ENCODE peak calls at places on chromosomes 16 and 17, in eight cellular contexts. P is sigmoid colon, H is stomach, V is ovary, U is adrenal gland, T is esophagus squamous epithelium, K is HCT116, W is transverse colon. S is an unnamed sample. For H3K4me1, the result is how much of the 10 kb centered on the place peaks cover.

GRCh38 chr17:38358586-38359513 is 7.2 kb downstream of the SOCS7 start:
- DNase-seq in U (no peak), W (no peak), P (no peak), V (no peak), K (no peak), H (no peak), T (no peak), S (no peak)

GRCh38 chr16:85208181-85208580 is 95.9 kb upstream of the CIBAR2 start:
- DNase-seq in U (no peak), W (no peak), V (no peak), K (no peak), T (no peak), H (no peak), P (no peak), S (no peak)

GRCh38 chr17:2137342-2138098 is 82.6 kb downstream of the HIC1 start:
- DNase-seq in V (no peak), U (peak), K (peak), W (peak), P (no peak), T (no peak), H (no peak), S (peak)

GRCh38 chr16:55534773-55535172 is 25.9 kb downstream of the LPCAT2 start:
- DNase-seq in T (no peak), V (no peak), H (no peak), P (no peak), U (no peak), K (no peak), W (no peak), S (no peak)

GRCh38 chr17:20009302-20010098 is at the start of gene SPECC1:
- DNase-seq in W (peak), H (peak), V (peak), T (no peak), P (peak), U (peak), K (peak), S (peak)

GRCh38 chr16:56637814-56638750 is at the start of gene MT1A:
- DNase-seq in V (peak), T (no peak), W (peak), P (peak), K (no peak), U (peak), H (peak), S (no peak)

GRCh38 chr17:39219647-39220154 is 6.0 kb downstream of the STAC2 start:
- DNase-seq in W (no peak), V (no peak), U (no peak), H (no peak), K (no peak), P (no peak), T (no peak), S (no peak)

GRCh38 chr17:39199673-39199985 is 454 bp upstream of the RPL19 start:
- DNase-seq in U (no peak), H (no peak), V (no peak), T (no peak), W (no peak), K (no peak), P (no peak), S (no peak)

GRCh38 chr16:648071-648785 is 937 bp upstream of the WDR90 start:
- DNase-seq in T (no peak), V (no peak), W (peak), K (no peak), P (no peak), U (peak), H (peak), S (peak)

GRCh38 chr17:73497721-73498120 is 146.5 kb downstream of the SDK2 start:
- DNase-seq in K (no peak), V (no peak), T (no peak), W (no peak), P (no peak), U (no peak), H (no peak), S (no peak)

GRCh38 chr16:80725566-80726162 is 78.7 kb downstream of the CDYL2 start:
- DNase-seq in V (no peak), W (no peak), P (no peak), H (no peak), T (no peak), U (no peak), K (no peak), S (no peak)

GRCh38 chr17:65099941-65100315 is 37.2 kb upstream of the RGS9 start:
- DNase-seq in K (peak), T (no peak), P (peak), V (no peak), H (peak), U (peak), W (peak), S (peak)

DNA sequence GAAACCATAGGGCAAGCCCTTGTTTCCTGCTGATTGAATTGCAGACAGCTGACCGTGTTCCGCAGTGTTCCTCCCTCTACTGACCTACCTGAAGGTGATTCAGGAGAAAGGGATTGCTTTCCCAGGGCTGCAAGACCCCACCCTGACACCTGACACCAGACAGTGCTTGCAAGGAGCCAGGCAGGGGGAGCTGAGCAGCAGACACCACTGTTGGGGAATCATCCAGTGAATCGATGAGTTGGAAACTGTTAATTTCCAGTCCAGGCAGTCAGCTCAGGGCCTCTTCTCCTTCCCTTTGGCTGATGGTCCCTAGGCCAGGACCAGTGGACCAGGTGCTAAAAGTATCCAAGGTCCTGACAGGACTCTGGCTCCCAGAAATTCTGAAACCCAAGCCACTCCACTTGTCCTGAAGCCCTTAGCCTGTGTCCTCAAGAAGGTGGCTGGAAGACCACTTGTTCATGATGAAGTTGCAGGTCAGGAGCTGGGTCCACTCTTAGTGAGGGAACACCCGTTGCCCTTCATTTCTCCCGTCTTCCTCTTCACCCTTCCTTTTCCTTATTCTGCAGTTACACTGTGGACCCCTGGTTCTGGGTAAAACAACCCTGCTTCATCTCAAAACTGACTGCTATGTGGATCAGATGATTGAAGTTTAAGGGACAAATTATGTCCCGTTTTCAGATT is 9.5 kb upstream of the UNK start:
- DNase-seq in U (peak), H (no peak), K (no peak), W (peak), T (no peak), P (peak), V (no peak), S (no peak)
- TF ChIP-seq POLR2A in U (no peak), H (no peak), K (no peak), W (peak), T (no peak), P (no peak), V (no peak), S (no peak)

GRCh38 chr16:24986512-24987303 is 28.5 kb downstream of the ARHGAP17 start:
- DNase-seq in K (no peak), H (no peak), P (peak), V (peak), W (no peak), U (peak), T (no peak), S (no peak)

GRCh38 chr16:24989417-24989978 is 25.7 kb downstream of the ARHGAP17 start:
- DNase-seq in K (no peak), U (no peak), H (no peak), V (no peak), P (no peak), T (no peak), W (no peak), S (no peak)

GRCh38 chr16:24988593-24989338 is 26.4 kb downstream of the ARHGAP17 start:
- DNase-seq in W (peak), P (no peak), U (peak), K (peak), V (peak), T (no peak), H (peak), S (peak)

GRCh38 chr16:24990803-24991202 is 24.4 kb downstream of the ARHGAP17 start:
- DNase-seq in V (no peak), W (no peak), H (no peak), K (no peak), P (no peak), U (no peak), T (no peak), S (no peak)

GRCh38 chr16:24988137-24988535 is 27.0 kb downstream of the ARHGAP17 start:
- DNase-seq in H (no peak), K (no peak), U (no peak), W (no peak), P (no peak), V (no peak), T (no peak), S (no peak)
- H3K4me1 ChIP-seq in H (half or more), K (under half), U (half or more), W (under half), P (half or more), V (under half), T (under half), S (half or more)

GRCh38 chr16:70681382-70682238 is 4.2 kb downstream of the MTSS2 start:
- DNase-seq in T (no peak), U (no peak), K (no peak), W (no peak), H (no peak), P (no peak), V (no peak), S (no peak)
- H3K27ac ChIP-seq in T (peak), U (peak), K (no peak), W (peak), H (no peak), P (peak), V (peak), S (no peak)

GRCh38 chr17:8630227-8630801 is at the start of gene MYH10:
- DNase-seq in V (peak), T (no peak), W (peak), U (peak), K (no peak), H (no peak), P (peak), S (no peak)
- TF ChIP-seq POLR2A in V (peak), T (peak), W (no peak), U (peak), K (peak), H (no peak), P (peak), S (no peak)

DNA sequence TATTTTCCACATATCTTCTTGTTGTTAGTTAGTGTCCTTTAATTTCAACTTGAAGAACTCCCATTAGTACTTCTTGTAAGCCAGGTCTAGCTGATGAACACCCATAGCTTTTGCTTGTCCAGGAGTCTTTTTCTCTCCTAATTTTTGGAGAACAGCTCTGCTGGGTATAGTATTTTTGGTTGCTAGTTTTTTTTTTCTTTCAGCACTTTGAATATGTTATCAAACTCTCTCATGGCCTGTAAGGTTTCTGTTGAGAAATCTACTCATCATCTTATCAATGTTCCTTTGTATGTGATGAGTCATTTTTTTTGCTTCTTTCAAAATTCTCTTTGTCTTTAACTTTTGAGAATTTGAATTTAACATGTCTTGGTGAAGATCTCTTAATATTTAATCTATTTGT is 31.8 kb upstream of the NKD1 start:
- DNase-seq in U (no peak), T (no peak), H (no peak), K (no peak), V (no peak), W (no peak), P (no peak), S (no peak)
- H3K4me1 ChIP-seq in U (under half), T (under half), H (under half), K (under half), V (under half), W (under half), P (under half), S (under half)

GRCh38 chr16:2904100-2904921 is 7.4 kb upstream of the FLYWCH1 start:
- DNase-seq in W (peak), U (peak), T (no peak), K (peak), P (peak), V (peak), H (peak), S (peak)
- H3K27ac ChIP-seq in W (peak), U (peak), T (peak), K (peak), P (peak), V (peak), H (peak), S (peak)

DNA sequence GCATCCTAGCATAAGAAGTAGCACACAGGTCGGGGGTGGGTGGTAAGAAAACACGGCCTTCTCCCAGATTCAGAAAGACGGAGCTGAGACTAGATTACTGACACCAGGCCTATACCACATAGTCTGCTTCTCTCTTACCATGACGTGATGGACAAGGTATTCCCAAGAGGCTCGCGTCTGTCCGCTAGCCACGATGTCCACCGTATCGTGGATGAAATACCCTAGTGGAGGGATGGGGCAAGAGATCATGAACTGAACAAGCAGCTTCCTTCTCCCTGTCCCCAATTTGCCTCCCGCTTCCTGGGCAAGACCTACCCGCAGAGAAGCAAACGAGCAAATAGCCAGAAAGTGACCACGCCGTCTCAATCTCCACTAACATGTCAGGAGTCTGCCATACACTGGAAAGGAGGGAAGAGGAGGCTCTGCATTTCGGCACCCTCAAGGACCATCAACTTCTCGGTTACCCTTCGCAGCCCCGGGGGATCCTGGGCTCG is 820 bp downstream of the TLCD1 start:
- DNase-seq in W (no peak), H (no peak), T (no peak), U (no peak), K (peak), P (peak), V (no peak), S (no peak)
- TF ChIP-seq POLR2A in W (no peak), H (no peak), T (no peak), U (no peak), K (no peak), P (no peak), V (no peak), S (no peak)

DNA sequence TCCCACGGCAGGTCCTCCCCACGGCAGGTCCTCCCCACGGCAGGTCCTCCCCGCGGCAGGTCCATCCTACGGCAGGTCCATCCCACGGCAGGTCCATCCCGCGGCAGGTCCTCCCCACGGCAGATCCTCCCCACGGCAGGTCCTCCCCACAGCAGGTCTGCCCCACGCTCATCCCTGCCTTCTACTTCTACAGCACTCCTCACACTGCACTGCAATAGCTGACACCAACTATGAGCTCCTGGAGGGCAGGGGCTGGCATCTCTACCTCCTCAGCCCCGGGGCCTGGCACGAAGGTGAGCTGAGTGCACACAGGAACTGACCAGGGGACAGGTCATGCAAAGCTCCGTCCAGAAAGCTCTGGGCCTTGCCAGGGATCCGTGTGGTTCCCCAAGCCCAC is 45.3 kb downstream of the RPH3AL start:
- DNase-seq in H (no peak), U (no peak), T (no peak), W (no peak), K (no peak), V (no peak), P (no peak), S (no peak)
- H3K4me1 ChIP-seq in H (under half), U (under half), T (under half), W (under half), K (under half), V (under half), P (under half), S (under half)

DNA sequence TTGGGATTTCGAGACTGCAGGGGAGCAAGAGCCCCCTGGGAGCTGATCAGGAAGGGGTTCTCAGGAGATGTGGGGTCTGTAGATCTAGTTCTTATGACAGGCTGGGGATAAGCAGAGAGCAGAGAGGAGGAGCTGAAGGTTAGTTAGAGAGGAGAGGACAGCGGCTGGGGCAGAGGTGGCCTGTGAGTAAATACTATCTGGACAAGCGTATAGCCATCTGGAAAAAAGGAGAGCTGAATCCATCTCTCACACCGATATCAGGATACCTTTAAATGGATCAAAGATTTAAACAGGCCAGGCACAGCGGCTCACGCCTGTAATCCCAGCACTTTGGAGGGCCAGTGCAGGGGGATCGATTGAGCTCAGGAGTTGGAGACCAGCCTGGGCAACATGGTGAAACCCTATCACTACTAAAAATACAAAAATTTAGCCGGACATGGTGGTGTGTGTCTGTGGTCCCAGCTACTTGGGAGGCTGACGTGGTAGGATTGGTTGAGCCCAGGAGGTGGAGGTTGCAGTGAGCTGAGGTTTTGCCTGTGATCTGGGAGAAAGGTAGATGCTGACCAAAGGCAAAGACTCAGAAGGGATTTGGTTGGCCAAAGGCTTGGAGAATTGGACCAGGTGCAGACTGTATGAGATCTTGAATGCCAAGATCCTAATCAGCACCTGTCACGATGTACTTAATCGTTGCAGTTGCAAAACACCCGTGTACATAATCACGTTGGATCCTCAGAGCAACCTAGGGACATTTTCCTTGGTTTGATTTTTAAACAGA is 18.9 kb upstream of the SLC25A19 start:
- DNase-seq in K (no peak), H (no peak), P (no peak), V (no peak), U (no peak), W (no peak), T (no peak), S (no peak)
- H3K27ac ChIP-seq in K (no peak), H (no peak), P (no peak), V (no peak), U (no peak), W (peak), T (peak), S (no peak)

DNA sequence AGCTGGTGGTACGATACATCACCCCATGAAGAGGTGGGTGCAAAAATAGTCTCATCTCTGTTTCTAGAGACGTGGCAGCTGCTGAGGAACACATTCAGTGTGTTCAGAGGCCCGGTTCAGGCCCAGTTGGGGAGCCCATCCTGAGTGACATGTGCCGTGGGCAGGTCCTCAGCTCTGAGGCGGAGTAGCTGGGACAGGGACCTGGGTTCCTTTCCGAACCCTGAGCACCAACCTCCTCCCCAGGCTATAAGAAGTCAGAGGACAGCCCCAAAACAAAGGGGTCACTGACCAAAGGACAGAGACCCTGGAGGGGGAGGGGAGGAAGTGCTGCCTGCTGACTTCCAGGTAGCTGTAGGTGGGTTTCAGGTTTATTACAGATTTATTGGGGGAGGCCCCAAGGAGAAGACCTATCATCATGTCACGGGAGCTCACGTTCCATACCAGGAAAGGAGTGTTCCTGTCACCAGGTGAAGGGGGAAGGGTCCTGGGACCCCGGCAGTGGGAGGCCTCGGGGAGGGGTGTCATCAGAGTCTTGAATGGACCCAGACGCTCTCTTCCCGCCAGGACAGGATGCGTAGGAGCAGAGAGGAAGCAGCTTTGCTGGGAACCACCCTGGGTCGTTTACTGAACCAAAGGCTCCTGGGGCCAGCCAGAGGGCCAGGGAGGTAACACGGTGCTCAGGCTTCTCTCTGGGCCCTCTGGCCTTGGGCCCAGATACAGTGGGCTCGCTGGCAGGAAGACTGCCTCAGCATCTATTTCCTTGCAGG is 4.9 kb downstream of the LDHD start:
- DNase-seq in P (no peak), T (no peak), V (peak), K (no peak), H (no peak), U (no peak), W (no peak), S (no peak)
- TF ChIP-seq POLR2A in P (no peak), T (no peak), V (no peak), K (no peak), H (no peak), U (no peak), W (no peak), S (no peak)